ENCODE peak calls at places on chromosomes 6 and 20, in eight cellular contexts. One of them, this sample, is unnamed.
A peak's percentile ranks its signal among the peaks of the same experiment; 100 is the strongest.

GRCh38 chr20:25036331-25036936 is 21.5 kb downstream of the ACSS1 start:
- DNase-seq in tibial nerve: no peak
- DNase-seq in heart left ventricle: no peak
- DNase-seq in ovary: no peak
- DNase-seq in spleen: peak; percentile 6
- DNase-seq in BJ: no peak
- DNase-seq in pancreas: peak; percentile 2
- DNase-seq in psoas muscle: peak; percentile 2
- DNase-seq in this sample: no peak

GRCh38 chr20:35903843-35904242 is 50.5 kb downstream of the SCAND1 start:
- DNase-seq in tibial nerve: no peak
- DNase-seq in heart left ventricle: no peak
- DNase-seq in ovary: no peak
- DNase-seq in spleen: no peak
- DNase-seq in BJ: no peak
- DNase-seq in pancreas: no peak
- DNase-seq in psoas muscle: no peak
- DNase-seq in this sample: no peak

GRCh38 chr6:26103141-26103769 is 16.0 kb downstream of the HFE start:
- DNase-seq in tibial nerve: no peak
- DNase-seq in heart left ventricle: no peak
- DNase-seq in ovary: no peak
- DNase-seq in spleen: no peak
- DNase-seq in BJ: no peak
- DNase-seq in pancreas: no peak
- DNase-seq in psoas muscle: no peak
- DNase-seq in this sample: no peak

GRCh38 chr6:63572733-63573139 is 456 bp downstream of the LOC128125822 start:
- DNase-seq in tibial nerve: no peak
- DNase-seq in heart left ventricle: no peak
- DNase-seq in ovary: no peak
- DNase-seq in spleen: no peak
- DNase-seq in BJ: no peak
- DNase-seq in pancreas: peak; percentile 83
- DNase-seq in psoas muscle: no peak
- DNase-seq in this sample: no peak

GRCh38 chr6:53241936-53242335 is 93.3 kb upstream of the GCM1 start:
- DNase-seq in tibial nerve: no peak
- DNase-seq in heart left ventricle: no peak
- DNase-seq in ovary: no peak
- DNase-seq in spleen: peak; percentile 79
- DNase-seq in BJ: no peak
- DNase-seq in pancreas: no peak
- DNase-seq in psoas muscle: no peak
- DNase-seq in this sample: no peak

GRCh38 chr6:136521891-136522290 is 28.3 kb downstream of the MAP7 start:
- DNase-seq in tibial nerve: no peak
- DNase-seq in heart left ventricle: no peak
- DNase-seq in ovary: no peak
- DNase-seq in spleen: no peak
- DNase-seq in BJ: no peak
- DNase-seq in pancreas: no peak
- DNase-seq in psoas muscle: no peak
- DNase-seq in this sample: no peak

GRCh38 chr20:47306095-47306494 is 50.4 kb downstream of the ZMYND8 start:
- DNase-seq in tibial nerve: no peak
- DNase-seq in heart left ventricle: no peak
- DNase-seq in ovary: no peak
- DNase-seq in spleen: no peak
- DNase-seq in BJ: no peak
- DNase-seq in pancreas: no peak
- DNase-seq in psoas muscle: no peak
- DNase-seq in this sample: no peak

GRCh38 chr6:23524556-23524955 is 601.5 kb upstream of the NRSN1 start:
- DNase-seq in tibial nerve: no peak
- DNase-seq in heart left ventricle: no peak
- DNase-seq in ovary: no peak
- DNase-seq in spleen: no peak
- DNase-seq in BJ: no peak
- DNase-seq in pancreas: no peak
- DNase-seq in psoas muscle: no peak
- DNase-seq in this sample: no peak

DNA sequence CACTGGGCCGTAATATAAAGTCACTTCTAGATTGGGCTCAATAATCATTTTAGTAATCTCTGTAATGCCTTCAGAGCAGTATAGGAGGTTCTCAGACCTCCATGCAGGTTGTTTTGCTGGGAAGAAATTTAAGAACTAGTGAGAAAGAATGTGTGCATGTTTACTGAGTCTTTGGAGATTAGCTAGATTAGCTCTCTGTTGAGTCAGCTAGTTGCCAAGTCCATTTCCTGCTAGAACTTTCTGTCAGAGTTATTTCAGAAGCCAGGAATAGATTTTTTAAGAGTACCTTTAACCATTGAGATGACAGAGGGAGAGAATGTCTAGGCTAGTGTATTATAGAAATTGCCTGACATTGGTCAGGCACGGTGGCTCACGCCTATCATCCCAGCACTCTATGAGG is 33.3 kb downstream of the ORC3 start:
- DNase-seq in tibial nerve: no peak
- DNase-seq in heart left ventricle: no peak
- DNase-seq in ovary: no peak
- DNase-seq in spleen: no peak
- DNase-seq in BJ: no peak
- DNase-seq in pancreas: no peak
- DNase-seq in psoas muscle: no peak
- DNase-seq in this sample: no peak
- H3K27me3 ChIP-seq in tibial nerve: no peaks in the 10 kb centered on the region
- H3K27me3 ChIP-seq in heart left ventricle: no peaks in the 10 kb centered on the region
- H3K27me3 ChIP-seq in ovary: no peaks in the 10 kb centered on the region
- H3K27me3 ChIP-seq in spleen: no peaks in the 10 kb centered on the region
- H3K27me3 ChIP-seq in BJ: no peaks in the 10 kb centered on the region
- H3K27me3 ChIP-seq in pancreas: no peaks in the 10 kb centered on the region
- H3K27me3 ChIP-seq in psoas muscle: no peaks in the 10 kb centered on the region
- H3K27me3 ChIP-seq in this sample: no peaks in the 10 kb centered on the region

GRCh38 chr6:46865221-46865620 is 56.5 kb downstream of the ADGRF5 start:
- DNase-seq in tibial nerve: no peak
- DNase-seq in heart left ventricle: no peak
- DNase-seq in ovary: no peak
- DNase-seq in spleen: no peak
- DNase-seq in BJ: no peak
- DNase-seq in pancreas: no peak
- DNase-seq in psoas muscle: no peak
- DNase-seq in this sample: no peak

GRCh38 chr6:46867411-46867810 is 54.3 kb downstream of the ADGRF5 start:
- DNase-seq in tibial nerve: no peak
- DNase-seq in heart left ventricle: no peak
- DNase-seq in ovary: no peak
- DNase-seq in spleen: no peak
- DNase-seq in BJ: no peak
- DNase-seq in pancreas: no peak
- DNase-seq in psoas muscle: no peak
- DNase-seq in this sample: no peak

GRCh38 chr6:46863791-46864190 is 57.9 kb downstream of the ADGRF5 start:
- DNase-seq in tibial nerve: no peak
- DNase-seq in heart left ventricle: no peak
- DNase-seq in ovary: no peak
- DNase-seq in spleen: no peak
- DNase-seq in BJ: no peak
- DNase-seq in pancreas: no peak
- DNase-seq in psoas muscle: no peak
- DNase-seq in this sample: no peak

GRCh38 chr6:46862381-46862780 is 59.4 kb downstream of the ADGRF5 start:
- DNase-seq in tibial nerve: no peak
- DNase-seq in heart left ventricle: no peak
- DNase-seq in ovary: no peak
- DNase-seq in spleen: no peak
- DNase-seq in BJ: no peak
- DNase-seq in pancreas: no peak
- DNase-seq in psoas muscle: no peak
- DNase-seq in this sample: no peak
- H3K36me3 ChIP-seq in tibial nerve: no peaks in the 10 kb centered on the region
- H3K36me3 ChIP-seq in heart left ventricle: peaks cover 8% of the 10 kb centered on the region
- H3K36me3 ChIP-seq in ovary: no peaks in the 10 kb centered on the region
- H3K36me3 ChIP-seq in spleen: no peaks in the 10 kb centered on the region
- H3K36me3 ChIP-seq in BJ: no peaks in the 10 kb centered on the region
- H3K36me3 ChIP-seq in pancreas: no peaks in the 10 kb centered on the region
- H3K36me3 ChIP-seq in psoas muscle: peaks cover 5% of the 10 kb centered on the region
- H3K36me3 ChIP-seq in this sample: no peaks in the 10 kb centered on the region

DNA sequence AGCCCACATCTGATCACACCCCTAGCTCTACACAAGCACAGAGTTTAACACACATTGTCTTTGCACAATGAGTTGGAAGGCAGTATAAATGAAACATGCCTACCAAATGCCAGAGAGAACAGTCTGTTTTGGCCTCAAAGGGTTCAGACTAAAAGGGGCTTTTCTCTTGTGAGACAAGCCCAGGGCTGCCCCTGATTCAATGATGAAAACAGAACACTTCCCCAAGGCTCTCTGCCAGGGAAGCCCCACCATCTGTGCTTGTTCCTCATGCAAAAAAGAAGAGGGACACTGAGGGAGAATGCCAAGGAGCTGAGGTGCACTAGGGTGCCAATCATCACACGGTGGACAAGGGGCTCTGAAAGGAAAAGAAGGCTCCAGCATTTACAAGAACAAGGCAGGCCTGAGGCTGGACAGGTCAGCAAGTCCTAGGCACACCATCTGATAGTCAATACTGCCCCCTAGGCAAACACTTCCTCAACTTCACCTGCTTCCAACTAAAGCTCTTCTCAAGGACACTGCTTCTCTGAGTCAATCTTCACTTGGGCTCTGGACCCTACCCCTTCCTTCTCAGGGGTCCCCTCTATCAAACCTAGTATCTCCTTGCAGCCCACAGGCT is 37.5 kb upstream of the SLC4A11 start:
- DNase-seq in tibial nerve: no peak
- DNase-seq in heart left ventricle: no peak
- DNase-seq in ovary: no peak
- DNase-seq in spleen: no peak
- DNase-seq in BJ: no peak
- DNase-seq in pancreas: no peak
- DNase-seq in psoas muscle: no peak
- DNase-seq in this sample: peak; percentile 77
- TF ChIP-seq CTCF in tibial nerve: no peak
- TF ChIP-seq CTCF in heart left ventricle: peak; percentile 17
- TF ChIP-seq CTCF in ovary: no peak
- TF ChIP-seq CTCF in spleen: no peak
- TF ChIP-seq CTCF in BJ: no peak
- TF ChIP-seq CTCF in pancreas: no peak
- TF ChIP-seq CTCF in psoas muscle: peak; percentile 33
- TF ChIP-seq CTCF in this sample: peak; percentile 77

DNA sequence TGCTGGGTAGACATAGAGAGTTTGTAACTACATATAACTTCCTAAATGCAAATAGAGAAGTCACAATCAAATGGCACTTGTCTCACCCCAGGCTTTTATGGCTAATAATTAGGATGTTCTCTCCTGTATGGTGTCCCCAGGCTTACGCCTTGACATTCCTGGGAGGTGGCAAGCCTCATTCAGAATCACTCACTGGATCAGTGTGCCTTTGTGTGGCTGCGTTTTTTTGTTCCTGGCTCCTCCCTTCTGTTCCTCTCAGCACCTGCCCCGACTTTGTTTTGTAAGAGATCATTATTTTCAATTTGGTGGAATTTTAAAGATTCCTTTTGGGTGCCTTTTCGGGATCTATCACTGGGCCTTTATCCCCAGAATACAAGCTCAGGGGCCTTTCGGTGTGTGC is 5.7 kb downstream of the LAMP5 start:
- DNase-seq in tibial nerve: no peak
- DNase-seq in heart left ventricle: no peak
- DNase-seq in ovary: no peak
- DNase-seq in spleen: no peak
- DNase-seq in BJ: no peak
- DNase-seq in pancreas: no peak
- DNase-seq in psoas muscle: no peak
- DNase-seq in this sample: no peak
- H3K27me3 ChIP-seq in tibial nerve: no peaks in the 10 kb centered on the region
- H3K27me3 ChIP-seq in heart left ventricle: peaks cover 41% of the 10 kb centered on the region
- H3K27me3 ChIP-seq in ovary: no peaks in the 10 kb centered on the region
- H3K27me3 ChIP-seq in spleen: peaks cover 14% of the 10 kb centered on the region
- H3K27me3 ChIP-seq in BJ: peaks cover 31% of the 10 kb centered on the region
- H3K27me3 ChIP-seq in pancreas: no peaks in the 10 kb centered on the region
- H3K27me3 ChIP-seq in psoas muscle: peaks cover 3% of the 10 kb centered on the region
- H3K27me3 ChIP-seq in this sample: peaks cover 38% of the 10 kb centered on the region